ENCODE peak calls at places on chromosomes 7 and 10, in nine cellular contexts. A, O, K, J, M, T, Y, W and X are unnamed samples.
A peak's percentile ranks its signal among the peaks of the same experiment; 100 is the strongest.

GRCh38 chr10:22230331-22230833 is 12.6 kb upstream of the EBLN1 start:
- DNase-seq in A (peak; percentile 29), O (peak; percentile 21), K (no peak), J (no peak), M (no peak), T (peak; percentile 74), Y (no peak), W (peak; percentile 58), X (peak; percentile 71)

GRCh38 chr10:3057946-3058345 is 9.4 kb upstream of the PFKP start:
- DNase-seq in A (no peak), O (no peak), K (no peak), J (no peak), M (no peak), T (no peak), Y (no peak), W (peak; percentile 11), X (no peak)

GRCh38 chr10:13453896-13454295 is 74.9 kb downstream of the BEND7 start:
- DNase-seq in A (no peak), O (no peak), K (no peak), J (no peak), M (no peak), T (no peak), Y (no peak), W (no peak), X (no peak)

GRCh38 chr10:75622503-75622902 is 191.1 kb downstream of the LRMDA start:
- DNase-seq in A (no peak), O (no peak), K (no peak), J (no peak), M (no peak), T (no peak), Y (no peak), W (no peak), X (no peak)

GRCh38 chr7:12809476-12809875 is 122.0 kb downstream of the ARL4A start:
- DNase-seq in A (no peak), O (no peak), K (no peak), J (no peak), M (no peak), T (no peak), Y (no peak), W (no peak), X (no peak)

GRCh38 chr7:148347981-148348380 is 242.6 kb upstream of the C7orf33 start:
- DNase-seq in A (no peak), O (no peak), K (no peak), J (no peak), M (no peak), T (no peak), Y (no peak), W (no peak), X (no peak)

GRCh38 chr10:68242051-68242450 is 10.1 kb upstream of the ATOH7 start:
- DNase-seq in A (no peak), O (no peak), K (no peak), J (no peak), M (no peak), T (no peak), Y (no peak), W (no peak), X (no peak)

GRCh38 chr7:12594122-12594897 is 23.8 kb downstream of the SCIN start:
- DNase-seq in A (peak; percentile 6), O (no peak), K (no peak), J (no peak), M (no peak), T (no peak), Y (no peak), W (no peak), X (no peak)

GRCh38 chr7:157405914-157406810 is 69.4 kb downstream of the DNAJB6 start:
- DNase-seq in A (no peak), O (no peak), K (no peak), J (peak; percentile 58), M (peak; percentile 86), T (no peak), Y (no peak), W (no peak), X (no peak)
- TF ChIP-seq CTCF in A (peak; percentile 12), O (peak; percentile 11), K (no peak), J (no peak), M (peak; percentile 39), T (no peak), Y (no peak), W (no peak), X (no peak)

GRCh38 chr7:157502701-157503111 is 165.9 kb downstream of the DNAJB6 start:
- DNase-seq in A (no peak), O (no peak), K (peak; percentile 28), J (no peak), M (peak; percentile 50), T (no peak), Y (no peak), W (no peak), X (no peak)
- H3K4me3 ChIP-seq in A (no peak overlapping the region), O (no peak overlapping the region), K (no peak overlapping the region), J (no peak overlapping the region), M (no peak overlapping the region), T (no peak overlapping the region), Y (no peak overlapping the region), W (peak overlapping the region; percentile 23), X (no peak overlapping the region)

DNA sequence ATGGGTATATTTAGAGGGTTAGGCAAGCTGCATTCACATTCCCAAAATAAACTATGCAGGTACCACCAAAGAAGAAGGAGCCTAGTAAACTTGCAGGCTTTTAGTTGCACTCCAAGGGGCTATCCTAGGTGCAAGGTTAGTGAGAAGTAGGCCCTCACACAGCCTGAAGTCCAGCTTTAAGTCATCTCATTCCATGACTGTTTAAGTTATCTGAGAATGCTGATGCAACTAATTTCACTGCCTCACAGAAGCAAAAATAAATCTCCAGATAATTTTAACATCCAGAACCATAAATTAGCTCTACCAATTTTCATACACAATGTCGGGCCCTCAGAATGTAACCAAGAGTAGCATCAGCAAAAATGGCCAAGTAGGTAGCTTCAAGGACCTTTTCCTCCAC is 34.3 kb upstream of the HHEX start:
- DNase-seq in A (peak; percentile 38), O (no peak), K (no peak), J (no peak), M (no peak), T (peak; percentile 20), Y (no peak), W (no peak), X (peak; percentile 11)
- TF ChIP-seq CTCF in A (no peak), O (no peak), K (no peak), J (no peak), M (no peak), T (no peak), Y (no peak), W (no peak), X (no peak)

GRCh38 chr10:119203006-119203405 is 4.4 kb upstream of the GRK5 start:
- DNase-seq in A (peak; percentile 84), O (no peak), K (no peak), J (no peak), M (no peak), T (peak; percentile 39), Y (no peak), W (no peak), X (peak; percentile 72)
- H3K4me3 ChIP-seq in A (no peak overlapping the region), O (no peak overlapping the region), K (no peak overlapping the region), J (no peak overlapping the region), M (no peak overlapping the region), T (no peak overlapping the region), Y (no peak overlapping the region), W (no peak overlapping the region), X (no peak overlapping the region)

GRCh38 chr10:113782367-113782766 is 30.9 kb downstream of the PLEKHS1 start:
- DNase-seq in A (no peak), O (no peak), K (no peak), J (no peak), M (no peak), T (no peak), Y (no peak), W (no peak), X (no peak)

GRCh38 chr10:113775681-113776294 is 24.3 kb downstream of the PLEKHS1 start:
- DNase-seq in A (no peak), O (no peak), K (no peak), J (no peak), M (no peak), T (no peak), Y (no peak), W (no peak), X (no peak)

GRCh38 chr10:113776553-113776952 is 25.1 kb downstream of the PLEKHS1 start:
- DNase-seq in A (no peak), O (no peak), K (no peak), J (no peak), M (no peak), T (no peak), Y (no peak), W (no peak), X (no peak)

GRCh38 chr10:113782986-113783704 is 31.7 kb downstream of the PLEKHS1 start:
- DNase-seq in A (no peak), O (no peak), K (no peak), J (no peak), M (no peak), T (no peak), Y (no peak), W (no peak), X (no peak)

GRCh38 chr10:113780681-113781250 is 29.3 kb downstream of the PLEKHS1 start:
- DNase-seq in A (no peak), O (no peak), K (no peak), J (no peak), M (no peak), T (no peak), Y (no peak), W (no peak), X (no peak)
- TF ChIP-seq CTCF in A (no peak), O (no peak), K (no peak), J (no peak), M (no peak), T (no peak), Y (no peak), W (no peak), X (no peak)

DNA sequence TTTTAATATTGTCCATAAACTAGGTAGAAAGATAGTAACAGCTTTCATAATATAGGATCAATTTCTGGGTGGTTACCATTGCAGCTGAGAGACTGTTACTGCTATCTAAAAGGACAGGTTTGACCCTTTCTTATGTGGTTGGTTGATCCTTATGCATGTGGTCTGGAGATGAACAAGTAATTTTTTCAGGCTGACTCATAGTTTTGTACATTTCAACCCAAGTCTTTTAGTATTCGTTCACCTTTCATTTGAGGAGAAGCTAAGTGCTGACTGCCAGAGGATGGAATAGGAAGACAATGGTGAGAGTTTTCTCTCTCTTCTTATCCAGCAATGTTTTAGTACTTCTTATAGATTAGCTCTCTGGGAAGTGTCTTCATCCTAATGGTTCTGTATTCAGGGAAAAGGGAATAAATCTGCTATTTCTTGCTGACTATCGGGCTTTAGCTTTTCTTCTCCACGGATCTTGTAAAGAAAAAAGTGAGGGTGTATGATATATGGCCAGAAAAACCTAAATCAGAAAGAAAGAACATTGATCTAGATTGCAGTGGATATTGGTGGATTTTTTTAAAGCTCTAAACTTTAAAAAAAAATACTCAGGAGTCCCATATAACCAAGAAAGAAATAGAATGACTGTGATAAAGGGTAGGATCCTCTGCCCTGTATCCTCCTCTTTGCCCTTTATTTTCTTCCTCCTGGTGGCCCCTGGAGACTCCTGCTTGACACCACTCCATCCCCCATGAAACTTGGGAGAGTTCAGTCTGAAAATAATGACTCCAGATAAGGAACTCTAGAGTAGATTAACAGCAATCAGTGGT is 88.0 kb downstream of the CPED1 start:
- DNase-seq in A (peak; percentile 93), O (peak; percentile 13), K (no peak), J (no peak), M (no peak), T (peak; percentile 77), Y (peak; percentile 39), W (no peak), X (peak; percentile 72)
- H3K4me3 ChIP-seq in A (peak overlapping the region; percentile 46), O (no peak overlapping the region), K (no peak overlapping the region), J (no peak overlapping the region), M (no peak overlapping the region), T (peak overlapping the region; percentile 26), Y (no peak overlapping the region), W (no peak overlapping the region), X (peak overlapping the region; percentile 4)